ENCODE peak calls at places on chromosomes 5 and 9, in six cellular contexts. F is HCT116, B is IMR-90, D is HepG2, O is GM12878, S is H1. R is an unnamed sample.
A peak's percentile ranks its signal among the peaks of the same experiment; 100 is the strongest.

GRCh38 chr9:131302244-131303075 is 12.9 kb downstream of the PLPP7 start:
- DNase-seq in O (no peak), B (no peak), S (no peak), D (no peak), F (no peak), R (no peak)

GRCh38 chr5:107792940-107793339 is 122.2 kb upstream of the EFNA5 start:
- DNase-seq in S (no peak), B (no peak), D (no peak), O (no peak), F (no peak), R (no peak)

GRCh38 chr5:72228957-72229356 is 91.1 kb downstream of the MRPS27 start:
- DNase-seq in B (no peak), D (no peak), O (no peak), F (no peak), S (no peak), R (no peak)

GRCh38 chr5:97245371-97245770 is 62.3 kb upstream of the RIOK2 start:
- DNase-seq in O (no peak), F (no peak), S (no peak), B (no peak), D (no peak), R (no peak)

GRCh38 chr5:141524604-141525597 is 36.0 kb downstream of the PCDHGC5 start:
- DNase-seq in O (no peak), B (peak; percentile 97), F (peak; percentile 88), S (peak; percentile 90), D (peak; percentile 85), R (peak; percentile 92)

GRCh38 chr9:128150594-128151342 is 1.5 kb downstream of the LCN2 start:
- DNase-seq in B (no peak), S (peak; percentile 86), F (peak; percentile 10), D (peak; percentile 47), O (no peak), R (peak; percentile 33)

GRCh38 chr9:101738566-101739183 is at the start of gene GRIN3A:
- DNase-seq in F (no peak), D (no peak), S (no peak), B (no peak), O (no peak), R (peak; percentile 18)

GRCh38 chr5:87717761-87718160 is 305.0 kb upstream of the CCNH start:
- DNase-seq in B (no peak), D (no peak), O (no peak), S (no peak), F (no peak), R (no peak)

GRCh38 chr9:26175264-26175663 is 497.0 kb upstream of the TUSC1 start:
- DNase-seq in B (no peak), F (no peak), O (no peak), D (no peak), S (no peak), R (no peak)

GRCh38 chr5:14407051-14407450 is 174.5 kb upstream of the OTULINL start:
- DNase-seq in D (no peak), F (no peak), B (no peak), O (no peak), S (no peak), R (no peak)

GRCh38 chr5:31492824-31493223 is 39.1 kb downstream of the DROSHA start:
- DNase-seq in O (no peak), F (no peak), D (no peak), S (no peak), B (peak; percentile 53), R (no peak)

GRCh38 chr5:23242891-23243290 is 264.5 kb upstream of the PRDM9 start:
- DNase-seq in F (no peak), D (no peak), B (no peak), S (no peak), O (no peak), R (no peak)

GRCh38 chr9:19935422-19935821 is 146.6 kb upstream of the SLC24A2 start:
- DNase-seq in D (no peak), O (no peak), B (no peak), F (no peak), S (no peak), R (no peak)

GRCh38 chr5:155905359-155905758 is 421.6 kb upstream of the SGCD start:
- DNase-seq in F (no peak), S (no peak), B (no peak), D (no peak), O (no peak), R (no peak)

DNA sequence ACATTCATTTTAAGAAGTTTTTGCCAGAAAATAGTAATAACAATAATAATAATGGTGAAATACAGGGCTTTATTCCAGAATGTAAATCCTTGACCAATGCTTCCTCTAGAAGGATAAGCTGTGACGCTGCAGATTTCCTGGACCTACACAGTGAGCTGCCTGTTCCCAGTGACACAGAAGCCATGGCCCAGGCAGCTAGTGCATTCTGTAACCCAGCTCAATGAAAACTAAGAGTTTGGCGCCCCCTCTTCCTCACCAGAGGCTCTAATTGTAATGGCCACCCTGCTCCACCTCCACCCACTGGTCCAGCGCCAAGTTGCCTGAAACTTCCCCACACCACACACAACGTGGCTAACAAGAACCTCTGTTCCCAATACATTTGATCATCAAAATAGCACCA is 248.2 kb downstream of the CETN3 start:
- DNase-seq in F (peak; percentile 39), O (no peak), B (no peak), D (peak; percentile 18), S (peak; percentile 52), R (peak; percentile 20)
- TF ChIP-seq CEBPB in F (no peak), O (no peak), B (no peak), D (no peak), S (no peak), R (no peak)

DNA sequence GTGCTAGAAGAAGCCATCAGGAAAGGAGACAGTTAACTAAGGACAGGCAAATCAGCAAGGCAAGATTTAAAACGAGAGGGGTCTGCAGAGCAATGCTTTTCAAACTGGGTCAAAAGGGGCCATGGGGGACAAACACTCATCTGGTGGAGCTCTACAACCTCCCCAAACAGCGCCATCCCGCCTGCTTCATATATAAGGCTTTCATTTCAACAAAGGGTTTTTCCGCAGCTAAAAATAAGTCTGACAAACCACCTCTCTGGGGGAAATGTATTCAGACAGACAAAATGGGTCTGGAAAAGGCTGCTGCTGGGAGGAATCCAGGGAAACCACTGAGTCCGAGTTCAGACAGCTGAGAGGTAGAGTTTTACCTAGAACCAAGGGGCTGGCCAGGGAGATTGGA is 8.3 kb upstream of the SEPTIN8 start:
- DNase-seq in F (no peak), S (no peak), B (peak; percentile 23), D (no peak), O (no peak), R (no peak)
- TF ChIP-seq CEBPB in F (no peak), S (no peak), B (no peak), D (no peak), O (no peak), R (no peak)

DNA sequence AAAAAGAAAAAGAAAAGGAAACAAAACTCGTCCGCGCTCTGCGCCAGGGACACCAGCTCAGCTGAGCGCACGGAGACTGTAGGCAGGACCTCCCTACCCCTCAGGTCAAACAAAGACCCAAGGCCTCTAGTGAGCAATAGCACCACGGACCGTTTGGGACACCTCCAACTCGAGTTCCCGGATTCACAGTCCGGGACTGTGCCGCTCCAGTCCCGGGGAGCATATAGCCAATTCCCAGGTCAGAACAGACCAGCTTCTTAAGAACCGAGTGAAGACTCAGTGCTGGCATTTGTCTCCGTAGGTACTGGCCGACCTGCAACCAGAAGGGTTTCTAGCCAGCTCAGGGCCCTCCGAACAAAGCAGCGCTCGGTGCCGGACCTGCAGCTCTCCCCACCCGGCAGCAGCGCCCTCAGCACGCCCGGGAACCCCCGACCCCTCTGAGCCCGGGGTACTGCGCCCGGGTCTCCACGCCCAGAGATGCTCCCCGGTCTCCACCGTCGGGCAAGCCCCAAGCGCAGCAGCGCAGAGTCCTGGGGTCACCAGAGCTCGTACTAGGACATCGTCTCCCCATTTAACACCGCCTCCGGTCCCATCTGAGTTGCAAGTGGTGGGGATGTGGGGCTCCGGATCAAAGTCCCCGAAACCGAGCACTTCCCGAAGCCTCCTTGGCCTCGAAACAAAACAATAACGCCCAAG is 591 bp downstream of the ABCA1 start:
- DNase-seq in O (no peak), F (no peak), S (peak; percentile 77), B (peak; percentile 47), D (peak; percentile 55), R (peak; percentile 48)
- TF ChIP-seq CEBPB in O (no peak), F (no peak), S (no peak), B (no peak), D (no peak), R (no peak)

GRCh38 chr9:110877376-110877775 is 160.9 kb downstream of the LPAR1 start:
- DNase-seq in B (no peak), O (no peak), S (no peak), F (no peak), D (no peak), R (no peak)

GRCh38 chr9:110875275-110875674 is 163.0 kb downstream of the LPAR1 start:
- DNase-seq in O (peak; percentile 48), S (peak; percentile 69), D (no peak), B (no peak), F (no peak), R (no peak)

DNA sequence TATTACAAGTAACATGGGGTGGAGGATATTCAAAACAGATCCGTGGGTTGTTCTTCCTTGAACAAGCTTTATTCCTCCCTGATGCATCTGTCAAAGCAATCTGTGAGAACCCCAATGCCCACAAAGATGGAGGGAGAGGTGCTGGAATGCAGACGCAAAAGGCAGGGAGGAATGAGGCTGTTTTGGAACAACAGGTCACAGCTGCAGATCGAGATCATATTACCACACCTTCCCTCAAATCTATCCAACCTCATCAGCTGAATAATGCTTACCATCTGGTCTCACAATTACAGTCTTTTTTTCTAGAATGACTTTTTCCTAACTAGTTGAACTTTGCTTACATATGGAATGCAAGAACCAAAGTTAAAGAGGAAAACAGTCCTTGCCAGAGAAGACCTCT is 158.1 kb downstream of the LPAR1 start:
- DNase-seq in D (no peak), B (peak; percentile 91), O (no peak), S (no peak), F (no peak), R (no peak)
- TF ChIP-seq CEBPB in D (no peak), B (no peak), O (no peak), S (no peak), F (no peak), R (no peak)

R was measured in A549.